ENCODE peak calls at places on chromosomes 5 and 9, in four cellular contexts. M, Y, A and L are unnamed samples.

GRCh38 chr5:173704615-173705511 is 88.4 kb upstream of the BOD1 start:
- DNase-seq in M (no peak), Y (no peak), A (no peak), L (no peak)

GRCh38 chr5:128546658-128547281 is 8.7 kb upstream of the FBN2 start:
- DNase-seq in M (no peak), Y (no peak), A (no peak), L (no peak)

GRCh38 chr9:108565651-108566378 is 290.0 kb downstream of the ACTL7B start:
- DNase-seq in M (peak; percentile 69), Y (peak; percentile 88), A (peak; percentile 83), L (no peak)

GRCh38 chr9:133371261-133371711 is 4.6 kb downstream of the SURF4 start:
- DNase-seq in M (no peak), Y (no peak), A (no peak), L (no peak)

GRCh38 chr5:173884402-173885053 is 3.6 kb upstream of the CPEB4 start:
- DNase-seq in M (no peak), Y (no peak), A (no peak), L (no peak)

GRCh38 chr5:61167382-61167781 is 5.1 kb upstream of the SMIM15 start:
- DNase-seq in M (peak; percentile 31), Y (peak; percentile 65), A (peak; percentile 24), L (no peak)

GRCh38 chr5:40685191-40685590 is 5.5 kb downstream of the PTGER4 start:
- DNase-seq in M (no peak), Y (no peak), A (no peak), L (no peak)

GRCh38 chr5:115542076-115542475 is 2.5 kb downstream of the FEM1C start:
- DNase-seq in M (no peak), Y (peak; percentile 16), A (no peak), L (no peak)

GRCh38 chr5:142453801-142454381 is 129.1 kb upstream of the SPRY4 start:
- DNase-seq in M (no peak), Y (no peak), A (no peak), L (no peak)

GRCh38 chr9:20872340-20872977 is 159.0 kb downstream of the HACD4 start:
- DNase-seq in M (no peak), Y (peak; percentile 93), A (no peak), L (no peak)

GRCh38 chr5:144566747-144567415 is 396.2 kb downstream of the KCTD16 start:
- DNase-seq in M (no peak), Y (peak; percentile 76), A (no peak), L (no peak)

GRCh38 chr9:74125916-74126315 is 371.2 kb upstream of the RORB start:
- DNase-seq in M (no peak), Y (no peak), A (no peak), L (no peak)

GRCh38 chr5:39231705-39232525 is 12.6 kb upstream of the FYB1 start:
- DNase-seq in M (no peak), Y (no peak), A (no peak), L (no peak)

GRCh38 chr5:96177303-96177869 is 215.7 kb upstream of the ELL2 start:
- DNase-seq in M (no peak), Y (peak; percentile 91), A (no peak), L (no peak)

GRCh38 chr5:135894789-135895188 is 852 bp downstream of the IL9 start:
- DNase-seq in M (no peak), Y (no peak), A (no peak), L (no peak)

GRCh38 chr5:145245354-145245753 is 589.8 kb downstream of the PRELID2 start:
- DNase-seq in M (no peak), Y (peak; percentile 11), A (no peak), L (no peak)

GRCh38 chr9:76090330-76090729 is 199.9 kb downstream of the PCSK5 start:
- DNase-seq in M (no peak), Y (no peak), A (no peak), L (no peak)

GRCh38 chr9:137299938-137300337 is 2.1 kb downstream of the NRARP start:
- DNase-seq in M (no peak), Y (no peak), A (no peak), L (no peak)

GRCh38 chr5:16992444-16992843 is 56.4 kb upstream of the MYO10 start:
- DNase-seq in M (no peak), Y (no peak), A (no peak), L (no peak)

GRCh38 chr5:131303537-131303936 is 39.7 kb downstream of the CDC42SE2 start:
- DNase-seq in M (no peak), Y (peak; percentile 74), A (no peak), L (no peak)

GRCh38 chr5:73764996-73765395 is 139.0 kb downstream of the ARHGEF28 start:
- DNase-seq in M (no peak), Y (no peak), A (no peak), L (no peak)

GRCh38 chr9:96620832-96621269 is 1.2 kb upstream of the CDC14B start:
- DNase-seq in M (no peak), Y (no peak), A (no peak), L (no peak)

GRCh38 chr9:37187713-37188439 is 67.5 kb downstream of the ZCCHC7 start:
- DNase-seq in M (no peak), Y (peak; percentile 28), A (no peak), L (no peak)

GRCh38 chr9:136017813-136018190 is 56.6 kb upstream of the UBAC1 start:
- DNase-seq in M (no peak), Y (no peak), A (no peak), L (peak; percentile 32)

GRCh38 chr5:109611505-109611904 is 78.2 kb upstream of the MAN2A1 start:
- DNase-seq in M (no peak), Y (no peak), A (no peak), L (no peak)

GRCh38 chr5:100852988-100853449 is 50.1 kb downstream of the ST8SIA4 start:
- DNase-seq in M (no peak), Y (no peak), A (no peak), L (no peak)

GRCh38 chr5:39169081-39169480 is 50.3 kb downstream of the FYB1 start:
- DNase-seq in M (no peak), Y (peak; percentile 86), A (no peak), L (no peak)

GRCh38 chr5:151448038-151448985 is 909 bp downstream of the SLC36A1 start:
- DNase-seq in M (peak; percentile 51), Y (no peak), A (no peak), L (peak; percentile 51)

GRCh38 chr5:98108497-98108896 is 665.0 kb upstream of the RGMB start:
- DNase-seq in M (no peak), Y (peak; percentile 99), A (no peak), L (no peak)

GRCh38 chr5:125349432-125349831 is 603.0 kb upstream of the ZNF608 start:
- DNase-seq in M (no peak), Y (peak; percentile 16), A (no peak), L (no peak)

GRCh38 chr5:143401846-143402463 is 1.5 kb downstream of the NR3C1 start:
- DNase-seq in M (no peak), Y (peak; percentile 20), A (no peak), L (no peak)

GRCh38 chr5:115685966-115686691 is 60.3 kb upstream of the TMED7 start:
- DNase-seq in M (peak; percentile 52), Y (no peak), A (no peak), L (no peak)

GRCh38 chr9:136629879-136630661 is 32.6 kb upstream of the EGFL7 start:
- DNase-seq in M (peak; percentile 61), Y (peak; percentile 24), A (no peak), L (peak; percentile 79)

GRCh38 chr9:79567671-79568098 is 4.1 kb upstream of the TLE4 start:
- DNase-seq in M (peak; percentile 72), Y (no peak), A (no peak), L (no peak)

GRCh38 chr9:95096807-95097206 is 220.7 kb downstream of the FANCC start:
- DNase-seq in M (no peak), Y (no peak), A (no peak), L (peak; percentile 59)
- TF ChIP-seq CTCF in M (no peak), Y (peak; percentile 3), A (no peak), L (peak; percentile 40)

GRCh38 chr9:107489144-107489673 is 360 bp downstream of the KLF4 start:
- DNase-seq in M (no peak), Y (no peak), A (no peak), L (no peak)
- TF ChIP-seq POLR2A in M (no peak), Y (peak; percentile 52), A (no peak), L (no peak)

DNA sequence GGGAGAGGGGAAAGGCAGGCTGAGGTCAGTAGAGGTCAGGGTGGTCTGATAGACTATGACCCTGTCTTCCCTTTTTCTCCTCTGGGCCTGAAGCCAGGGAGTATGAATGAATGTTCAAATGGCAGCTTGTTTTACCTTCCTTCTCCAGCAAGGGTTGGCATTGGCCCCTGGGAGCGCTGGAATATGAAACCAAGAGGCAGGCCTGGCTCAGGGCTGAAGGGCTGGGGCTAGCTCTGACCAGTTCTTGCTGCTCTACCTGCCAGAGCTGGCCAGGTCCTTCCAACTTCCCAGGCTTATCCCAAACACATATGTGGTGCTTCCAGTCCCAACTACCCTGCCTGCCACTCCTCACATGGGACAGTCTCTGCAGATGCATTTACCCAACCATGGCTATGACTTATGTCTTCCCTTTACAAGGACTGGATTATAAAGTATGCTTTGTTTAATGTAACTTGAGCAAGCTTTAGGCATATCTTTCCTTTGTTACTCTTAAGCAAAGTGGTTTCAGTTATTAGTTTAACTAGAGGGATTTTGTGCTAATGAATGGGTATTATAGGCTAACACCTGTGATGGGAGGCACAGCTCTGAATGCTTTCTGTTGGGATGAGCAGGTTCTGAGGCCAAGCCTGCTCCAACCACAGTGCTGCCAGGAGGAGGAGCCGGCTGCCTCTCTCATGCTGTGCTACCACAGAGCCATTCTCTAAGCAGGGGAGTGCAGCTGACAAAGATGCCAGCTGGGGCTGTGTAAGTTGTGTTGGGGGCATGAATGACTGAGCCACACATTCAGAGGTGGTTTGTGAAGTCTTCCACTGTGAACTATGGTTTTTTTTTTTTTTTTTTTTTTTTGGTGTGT is 6.1 kb downstream of the CCNI2 start:
- DNase-seq in M (peak; percentile 50), Y (no peak), A (no peak), L (no peak)
- TF ChIP-seq CTCF in M (no peak), Y (peak; percentile 40), A (no peak), L (no peak)

GRCh38 chr5:434443-435146 is 8.4 kb upstream of the EXOC3 start:
- DNase-seq in M (peak; percentile 6), Y (no peak), A (no peak), L (no peak)
- TF ChIP-seq POLR2A in M (no peak), Y (no peak), A (no peak), L (no peak)

GRCh38 chr5:148969291-148969690 is 93.6 kb downstream of the SH3TC2 start:
- DNase-seq in M (no peak), Y (no peak), A (no peak), L (no peak)
- TF ChIP-seq CTCF in M (no peak), Y (no peak), A (no peak), L (no peak)

GRCh38 chr9:89402695-89403427 is 84.6 kb downstream of the SECISBP2 start:
- DNase-seq in M (no peak), Y (no peak), A (no peak), L (no peak)
- TF ChIP-seq POLR2A in M (no peak), Y (no peak), A (no peak), L (no peak)

GRCh38 chr9:86962692-86963091 is 15.4 kb upstream of the GAS1 start:
- DNase-seq in M (no peak), Y (no peak), A (no peak), L (no peak)

GRCh38 chr9:86955554-86955953 is 8.2 kb upstream of the GAS1 start:
- DNase-seq in M (no peak), Y (no peak), A (no peak), L (no peak)

GRCh38 chr9:86965627-86966395 is 18.5 kb upstream of the GAS1 start:
- DNase-seq in M (no peak), Y (peak; percentile 40), A (no peak), L (no peak)

GRCh38 chr9:86958203-86958602 is 10.9 kb upstream of the GAS1 start:
- DNase-seq in M (no peak), Y (no peak), A (no peak), L (no peak)

GRCh38 chr9:86960938-86961337 is 13.6 kb upstream of the GAS1 start:
- DNase-seq in M (no peak), Y (no peak), A (no peak), L (no peak)
- TF ChIP-seq CTCF in M (no peak), Y (no peak), A (no peak), L (no peak)